ENCODE peak calls at places on chromosomes 6 and 20, in eight cellular contexts. One of them, this sample, is unnamed.

GRCh38 chr6:12344949-12345693 is 55.0 kb downstream of the EDN1 start:
- DNase-seq in heart left ventricle: no peak
- DNase-seq in lung: no peak
- DNase-seq in effector memory CD4-positive, alpha-beta T cell: no peak
- DNase-seq in SK-N-SH: no peak
- DNase-seq in psoas muscle: no peak
- DNase-seq in brain microvascular endothelial cell: no peak
- DNase-seq in pancreas: no peak
- DNase-seq in this sample: no peak

GRCh38 chr20:21396045-21396893 is 1.1 kb downstream of the NKX2-4 start:
- DNase-seq in heart left ventricle: no peak
- DNase-seq in lung: no peak
- DNase-seq in effector memory CD4-positive, alpha-beta T cell: no peak
- DNase-seq in SK-N-SH: peak
- DNase-seq in psoas muscle: no peak
- DNase-seq in brain microvascular endothelial cell: no peak
- DNase-seq in pancreas: no peak
- DNase-seq in this sample: no peak

GRCh38 chr6:144158133-144158532 is 7.8 kb downstream of the STX11 start:
- DNase-seq in heart left ventricle: peak
- DNase-seq in lung: peak
- DNase-seq in effector memory CD4-positive, alpha-beta T cell: no peak
- DNase-seq in SK-N-SH: no peak
- DNase-seq in psoas muscle: no peak
- DNase-seq in brain microvascular endothelial cell: peak
- DNase-seq in pancreas: peak
- DNase-seq in this sample: peak

GRCh38 chr6:30727920-30728605 is 7.9 kb downstream of the TUBB start:
- DNase-seq in heart left ventricle: no peak
- DNase-seq in lung: no peak
- DNase-seq in effector memory CD4-positive, alpha-beta T cell: no peak
- DNase-seq in SK-N-SH: peak
- DNase-seq in psoas muscle: no peak
- DNase-seq in brain microvascular endothelial cell: no peak
- DNase-seq in pancreas: no peak
- DNase-seq in this sample: peak

GRCh38 chr20:9344080-9344920 is 170.1 kb upstream of the LAMP5 start:
- DNase-seq in heart left ventricle: peak
- DNase-seq in lung: no peak
- DNase-seq in effector memory CD4-positive, alpha-beta T cell: no peak
- DNase-seq in SK-N-SH: no peak
- DNase-seq in psoas muscle: no peak
- DNase-seq in brain microvascular endothelial cell: peak
- DNase-seq in pancreas: no peak
- DNase-seq in this sample: peak

GRCh38 chr6:168089186-168090063 is 10.4 kb upstream of the FRMD1 start:
- DNase-seq in heart left ventricle: no peak
- DNase-seq in lung: no peak
- DNase-seq in effector memory CD4-positive, alpha-beta T cell: no peak
- DNase-seq in SK-N-SH: peak
- DNase-seq in psoas muscle: peak
- DNase-seq in brain microvascular endothelial cell: no peak
- DNase-seq in pancreas: no peak
- DNase-seq in this sample: no peak

GRCh38 chr20:3115190-3116107 is 30.9 kb upstream of the AVP start:
- DNase-seq in heart left ventricle: no peak
- DNase-seq in lung: no peak
- DNase-seq in effector memory CD4-positive, alpha-beta T cell: no peak
- DNase-seq in SK-N-SH: peak
- DNase-seq in psoas muscle: peak
- DNase-seq in brain microvascular endothelial cell: peak
- DNase-seq in pancreas: no peak
- DNase-seq in this sample: peak

GRCh38 chr6:139881251-139881650 is 506.8 kb upstream of the CITED2 start:
- DNase-seq in heart left ventricle: no peak
- DNase-seq in lung: no peak
- DNase-seq in effector memory CD4-positive, alpha-beta T cell: no peak
- DNase-seq in SK-N-SH: no peak
- DNase-seq in psoas muscle: no peak
- DNase-seq in brain microvascular endothelial cell: no peak
- DNase-seq in pancreas: no peak
- DNase-seq in this sample: no peak

GRCh38 chr6:149190228-149190831 is 127.2 kb upstream of the TAB2 start:
- DNase-seq in heart left ventricle: no peak
- DNase-seq in lung: peak
- DNase-seq in effector memory CD4-positive, alpha-beta T cell: no peak
- DNase-seq in SK-N-SH: no peak
- DNase-seq in psoas muscle: no peak
- DNase-seq in brain microvascular endothelial cell: peak
- DNase-seq in pancreas: no peak
- DNase-seq in this sample: no peak

GRCh38 chr6:111757342-111757741 is 115.9 kb downstream of the FYN start:
- DNase-seq in heart left ventricle: no peak
- DNase-seq in lung: no peak
- DNase-seq in effector memory CD4-positive, alpha-beta T cell: no peak
- DNase-seq in SK-N-SH: no peak
- DNase-seq in psoas muscle: no peak
- DNase-seq in brain microvascular endothelial cell: peak
- DNase-seq in pancreas: no peak
- DNase-seq in this sample: no peak

GRCh38 chr20:41717464-41717863 is 99.3 kb upstream of the CHD6 start:
- DNase-seq in heart left ventricle: no peak
- DNase-seq in lung: no peak
- DNase-seq in effector memory CD4-positive, alpha-beta T cell: no peak
- DNase-seq in SK-N-SH: peak
- DNase-seq in psoas muscle: no peak
- DNase-seq in brain microvascular endothelial cell: peak
- DNase-seq in pancreas: no peak
- DNase-seq in this sample: no peak

GRCh38 chr20:26218301-26218700 is 521.6 kb upstream of the ZNF337 start:
- DNase-seq in heart left ventricle: no peak
- DNase-seq in lung: no peak
- DNase-seq in effector memory CD4-positive, alpha-beta T cell: no peak
- DNase-seq in SK-N-SH: no peak
- DNase-seq in psoas muscle: no peak
- DNase-seq in brain microvascular endothelial cell: no peak
- DNase-seq in pancreas: no peak
- DNase-seq in this sample: no peak

GRCh38 chr6:63537126-63537958 is 34.9 kb upstream of the LOC128125822 start:
- DNase-seq in heart left ventricle: no peak
- DNase-seq in lung: no peak
- DNase-seq in effector memory CD4-positive, alpha-beta T cell: no peak
- DNase-seq in SK-N-SH: no peak
- DNase-seq in psoas muscle: no peak
- DNase-seq in brain microvascular endothelial cell: no peak
- DNase-seq in pancreas: no peak
- DNase-seq in this sample: no peak

GRCh38 chr6:38184041-38184779 is 364.7 kb downstream of the ZFAND3 start:
- DNase-seq in heart left ventricle: no peak
- DNase-seq in lung: no peak
- DNase-seq in effector memory CD4-positive, alpha-beta T cell: no peak
- DNase-seq in SK-N-SH: no peak
- DNase-seq in psoas muscle: no peak
- DNase-seq in brain microvascular endothelial cell: no peak
- DNase-seq in pancreas: no peak
- DNase-seq in this sample: peak

GRCh38 chr6:137349856-137350830 is 131.0 kb upstream of the IFNGR1 start:
- DNase-seq in heart left ventricle: no peak
- DNase-seq in lung: no peak
- DNase-seq in effector memory CD4-positive, alpha-beta T cell: no peak
- DNase-seq in SK-N-SH: no peak
- DNase-seq in psoas muscle: no peak
- DNase-seq in brain microvascular endothelial cell: no peak
- DNase-seq in pancreas: no peak
- DNase-seq in this sample: no peak

GRCh38 chr6:151154418-151154817 is 85.3 kb upstream of the AKAP12 start:
- DNase-seq in heart left ventricle: peak
- DNase-seq in lung: no peak
- DNase-seq in effector memory CD4-positive, alpha-beta T cell: no peak
- DNase-seq in SK-N-SH: peak
- DNase-seq in psoas muscle: peak
- DNase-seq in brain microvascular endothelial cell: peak
- DNase-seq in pancreas: peak
- DNase-seq in this sample: peak

GRCh38 chr6:79630400-79630882 is 688 bp upstream of the SH3BGRL2 start:
- DNase-seq in heart left ventricle: no peak
- DNase-seq in lung: no peak
- DNase-seq in effector memory CD4-positive, alpha-beta T cell: no peak
- DNase-seq in SK-N-SH: no peak
- DNase-seq in psoas muscle: no peak
- DNase-seq in brain microvascular endothelial cell: no peak
- DNase-seq in pancreas: no peak
- DNase-seq in this sample: no peak

GRCh38 chr20:1826046-1826445 is 69.2 kb upstream of the SIRPA start:
- DNase-seq in heart left ventricle: no peak
- DNase-seq in lung: no peak
- DNase-seq in effector memory CD4-positive, alpha-beta T cell: no peak
- DNase-seq in SK-N-SH: no peak
- DNase-seq in psoas muscle: no peak
- DNase-seq in brain microvascular endothelial cell: no peak
- DNase-seq in pancreas: no peak
- DNase-seq in this sample: no peak

DNA sequence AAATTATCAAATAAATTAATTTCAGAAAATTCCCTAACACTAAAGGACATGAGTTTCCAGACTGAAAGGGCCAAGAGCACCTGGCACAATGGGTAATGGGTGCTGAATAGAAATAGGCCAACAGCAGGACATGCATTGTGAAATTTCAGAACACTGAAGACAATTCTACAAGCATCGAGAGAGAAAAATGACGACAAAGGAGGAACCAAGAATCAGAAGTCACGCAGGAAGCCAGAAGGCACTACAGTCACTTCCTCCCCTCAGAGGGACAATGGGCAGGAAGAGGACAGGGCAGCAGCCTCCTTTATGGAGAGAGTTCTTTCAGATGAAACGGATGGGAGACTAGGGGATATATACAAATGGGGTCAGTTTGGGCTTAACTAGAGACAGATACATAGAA is 29.6 kb downstream of the PCNA start:
- DNase-seq in heart left ventricle: peak
- DNase-seq in lung: peak
- DNase-seq in effector memory CD4-positive, alpha-beta T cell: no peak
- DNase-seq in SK-N-SH: no peak
- DNase-seq in psoas muscle: no peak
- DNase-seq in brain microvascular endothelial cell: no peak
- DNase-seq in pancreas: no peak
- DNase-seq in this sample: no peak
- H3K27ac ChIP-seq in heart left ventricle: peak
- H3K27ac ChIP-seq in lung: no peak
- H3K27ac ChIP-seq in effector memory CD4-positive, alpha-beta T cell: no peak
- H3K27ac ChIP-seq in SK-N-SH: no peak
- H3K27ac ChIP-seq in psoas muscle: no peak
- H3K27ac ChIP-seq in brain microvascular endothelial cell: no peak
- H3K27ac ChIP-seq in pancreas: peak
- H3K27ac ChIP-seq in this sample: no peak

GRCh38 chr20:20366551-20366895 is 1.4 kb upstream of the INSM1 start:
- DNase-seq in heart left ventricle: no peak
- DNase-seq in lung: no peak
- DNase-seq in effector memory CD4-positive, alpha-beta T cell: no peak
- DNase-seq in SK-N-SH: peak
- DNase-seq in psoas muscle: no peak
- DNase-seq in brain microvascular endothelial cell: no peak
- DNase-seq in pancreas: no peak
- DNase-seq in this sample: no peak
- H3K27ac ChIP-seq in heart left ventricle: no peak
- H3K27ac ChIP-seq in lung: no peak
- H3K27ac ChIP-seq in effector memory CD4-positive, alpha-beta T cell: no peak
- H3K27ac ChIP-seq in SK-N-SH: no peak
- H3K27ac ChIP-seq in psoas muscle: no peak
- H3K27ac ChIP-seq in brain microvascular endothelial cell: no peak
- H3K27ac ChIP-seq in pancreas: no peak
- H3K27ac ChIP-seq in this sample: no peak

GRCh38 chr20:46400828-46401477 is 5.5 kb downstream of the ELMO2 start:
- DNase-seq in heart left ventricle: no peak
- DNase-seq in lung: no peak
- DNase-seq in effector memory CD4-positive, alpha-beta T cell: peak
- DNase-seq in SK-N-SH: no peak
- DNase-seq in psoas muscle: no peak
- DNase-seq in brain microvascular endothelial cell: no peak
- DNase-seq in pancreas: no peak
- DNase-seq in this sample: no peak
- H3K27ac ChIP-seq in heart left ventricle: peak
- H3K27ac ChIP-seq in lung: peak
- H3K27ac ChIP-seq in effector memory CD4-positive, alpha-beta T cell: peak
- H3K27ac ChIP-seq in SK-N-SH: peak
- H3K27ac ChIP-seq in psoas muscle: peak
- H3K27ac ChIP-seq in brain microvascular endothelial cell: peak
- H3K27ac ChIP-seq in pancreas: peak
- H3K27ac ChIP-seq in this sample: peak

GRCh38 chr20:48750376-48750775 is 77.4 kb downstream of the PREX1 start:
- DNase-seq in heart left ventricle: no peak
- DNase-seq in lung: no peak
- DNase-seq in effector memory CD4-positive, alpha-beta T cell: no peak
- DNase-seq in SK-N-SH: no peak
- DNase-seq in psoas muscle: no peak
- DNase-seq in brain microvascular endothelial cell: no peak
- DNase-seq in pancreas: no peak
- DNase-seq in this sample: no peak

GRCh38 chr20:48750941-48751620 is 76.7 kb downstream of the PREX1 start:
- DNase-seq in heart left ventricle: peak
- DNase-seq in lung: peak
- DNase-seq in effector memory CD4-positive, alpha-beta T cell: peak
- DNase-seq in SK-N-SH: peak
- DNase-seq in psoas muscle: peak
- DNase-seq in brain microvascular endothelial cell: no peak
- DNase-seq in pancreas: no peak
- DNase-seq in this sample: peak

GRCh38 chr20:48748556-48748955 is 79.2 kb downstream of the PREX1 start:
- DNase-seq in heart left ventricle: no peak
- DNase-seq in lung: no peak
- DNase-seq in effector memory CD4-positive, alpha-beta T cell: no peak
- DNase-seq in SK-N-SH: no peak
- DNase-seq in psoas muscle: no peak
- DNase-seq in brain microvascular endothelial cell: no peak
- DNase-seq in pancreas: no peak
- DNase-seq in this sample: no peak

GRCh38 chr20:48747840-48748416 is 79.9 kb downstream of the PREX1 start:
- DNase-seq in heart left ventricle: no peak
- DNase-seq in lung: no peak
- DNase-seq in effector memory CD4-positive, alpha-beta T cell: no peak
- DNase-seq in SK-N-SH: no peak
- DNase-seq in psoas muscle: no peak
- DNase-seq in brain microvascular endothelial cell: no peak
- DNase-seq in pancreas: no peak
- DNase-seq in this sample: no peak

GRCh38 chr20:48749437-48749836 is 78.4 kb downstream of the PREX1 start:
- DNase-seq in heart left ventricle: no peak
- DNase-seq in lung: no peak
- DNase-seq in effector memory CD4-positive, alpha-beta T cell: no peak
- DNase-seq in SK-N-SH: no peak
- DNase-seq in psoas muscle: no peak
- DNase-seq in brain microvascular endothelial cell: no peak
- DNase-seq in pancreas: no peak
- DNase-seq in this sample: no peak
- H3K27ac ChIP-seq in heart left ventricle: no peak
- H3K27ac ChIP-seq in lung: no peak
- H3K27ac ChIP-seq in effector memory CD4-positive, alpha-beta T cell: peak
- H3K27ac ChIP-seq in SK-N-SH: no peak
- H3K27ac ChIP-seq in psoas muscle: no peak
- H3K27ac ChIP-seq in brain microvascular endothelial cell: no peak
- H3K27ac ChIP-seq in pancreas: no peak
- H3K27ac ChIP-seq in this sample: no peak

This sample was measured in cardiac muscle cell.